ENCODE peak calls at places on chromosomes 11 and 22, in seven cellular contexts. W is GM23338, J is HCT116, N is transverse colon, C is prostate gland, K is sigmoid colon, O is stomach. I is an unnamed sample.
A peak's percentile ranks its signal among the peaks of the same experiment; 100 is the strongest.

GRCh38 chr22:26428515-26429457 is at the start of gene ASPHD2:
- DNase-seq in W (peak; percentile 84), J (no peak), N (peak; percentile 69), C (peak; percentile 48), K (peak; percentile 73), O (peak; percentile 73), I (peak; percentile 65)

GRCh38 chr11:26944866-26945664 is 48.8 kb upstream of the FIBIN start:
- DNase-seq in W (no peak), J (no peak), N (no peak), C (no peak), K (no peak), O (no peak), I (no peak)

GRCh38 chr11:9827700-9828099 is 163.8 kb downstream of the SWAP70 start:
- DNase-seq in W (no peak), J (no peak), N (no peak), C (no peak), K (no peak), O (no peak), I (no peak)

GRCh38 chr11:46296520-46297448 is 19.3 kb downstream of the CREB3L1 start:
- DNase-seq in W (peak; percentile 98), J (no peak), N (no peak), C (no peak), K (peak; percentile 83), O (no peak), I (no peak)

GRCh38 chr11:62588966-62589637 is 2.2 kb downstream of the TUT1 start:
- DNase-seq in W (peak; percentile 55), J (no peak), N (no peak), C (no peak), K (no peak), O (no peak), I (no peak)

GRCh38 chr11:126083829-126084607 is 21.4 kb upstream of the CDON start:
- DNase-seq in W (no peak), J (no peak), N (no peak), C (no peak), K (no peak), O (no peak), I (no peak)

GRCh38 chr11:60915250-60915914 is 1.4 kb downstream of the TMEM109 start:
- DNase-seq in W (peak; percentile 85), J (peak; percentile 41), N (peak; percentile 79), C (peak; percentile 77), K (peak; percentile 75), O (peak; percentile 77), I (peak; percentile 41)

GRCh38 chr11:62459080-62459479 is 40.2 kb downstream of the SCGB1A1 start:
- DNase-seq in W (no peak), J (no peak), N (no peak), C (no peak), K (no peak), O (no peak), I (no peak)

GRCh38 chr11:34065505-34066203 is 14.1 kb downstream of the CAPRIN1 start:
- DNase-seq in W (peak; percentile 62), J (no peak), N (no peak), C (no peak), K (no peak), O (no peak), I (no peak)

GRCh38 chr11:118673361-118674093 is 5.9 kb downstream of the TREH start:
- DNase-seq in W (no peak), J (no peak), N (no peak), C (no peak), K (no peak), O (no peak), I (no peak)

GRCh38 chr22:23912293-23912903 is 18.2 kb downstream of the MIF start:
- DNase-seq in W (no peak), J (no peak), N (no peak), C (no peak), K (no peak), O (no peak), I (no peak)

GRCh38 chr22:40176921-40177737 is 596 bp upstream of the TNRC6B start:
- DNase-seq in W (peak; percentile 79), J (no peak), N (peak; percentile 55), C (peak; percentile 69), K (no peak), O (peak; percentile 32), I (peak; percentile 57)

GRCh38 chr11:124113890-124114289 is 1.4 kb upstream of the VWA5A start:
- DNase-seq in W (no peak), J (no peak), N (peak; percentile 63), C (no peak), K (no peak), O (no peak), I (no peak)

GRCh38 chr22:29879738-29880137 is 3.2 kb upstream of the MTMR3 start:
- DNase-seq in W (peak; percentile 47), J (peak; percentile 10), N (no peak), C (no peak), K (no peak), O (no peak), I (no peak)

GRCh38 chr11:114762437-114762836 is 84.1 kb downstream of the NXPE2 start:
- DNase-seq in W (peak; percentile 83), J (no peak), N (peak; percentile 86), C (peak; percentile 51), K (peak; percentile 80), O (peak; percentile 48), I (no peak)

GRCh38 chr11:60951909-60952741 is at the start of gene SLC15A3:
- DNase-seq in W (peak; percentile 82), J (no peak), N (peak; percentile 72), C (no peak), K (peak; percentile 87), O (peak; percentile 60), I (peak; percentile 58)

GRCh38 chr11:110176366-110177056 is 83.3 kb downstream of the ZC3H12C start:
- DNase-seq in W (no peak), J (no peak), N (no peak), C (no peak), K (no peak), O (no peak), I (no peak)

GRCh38 chr11:116642902-116643301 is 129.9 kb downstream of the BUD13 start:
- DNase-seq in W (no peak), J (no peak), N (no peak), C (no peak), K (no peak), O (no peak), I (no peak)

GRCh38 chr11:34988294-34989255 is 72.2 kb downstream of the PDHX start:
- DNase-seq in W (no peak), J (no peak), N (no peak), C (no peak), K (no peak), O (no peak), I (peak; percentile 22)

GRCh38 chr11:111978028-111978771 is 41.1 kb downstream of the DIXDC1 start:
- DNase-seq in W (peak; percentile 92), J (no peak), N (peak; percentile 37), C (peak; percentile 85), K (peak; percentile 90), O (no peak), I (no peak)

GRCh38 chr11:130785376-130786110 is 130.7 kb downstream of the SNX19 start:
- DNase-seq in W (peak; percentile 68), J (no peak), N (no peak), C (no peak), K (no peak), O (no peak), I (no peak)

GRCh38 chr11:28860898-28861297 is 752.7 kb downstream of the METTL15 start:
- DNase-seq in W (no peak), J (peak; percentile 13), N (no peak), C (no peak), K (no peak), O (no peak), I (no peak)

GRCh38 chr11:116657842-116658825 is 114.7 kb downstream of the BUD13 start:
- DNase-seq in W (no peak), J (no peak), N (no peak), C (no peak), K (no peak), O (no peak), I (peak; percentile 5)

GRCh38 chr11:76637491-76638266 is 32.9 kb downstream of the LRRC32 start:
- DNase-seq in W (no peak), J (no peak), N (peak; percentile 32), C (no peak), K (peak; percentile 74), O (no peak), I (peak; percentile 70)

GRCh38 chr11:61742391-61742790 is 10.0 kb upstream of the MYRF start:
- DNase-seq in W (no peak), J (no peak), N (peak; percentile 41), C (no peak), K (no peak), O (no peak), I (peak; percentile 61)

GRCh38 chr11:95829580-95830259 is 39.4 kb downstream of the CEP57 start:
- DNase-seq in W (no peak), J (no peak), N (no peak), C (no peak), K (no peak), O (no peak), I (no peak)

GRCh38 chr11:133968300-133968699 is 11.5 kb upstream of the IGSF9B start:
- DNase-seq in W (peak; percentile 69), J (no peak), N (no peak), C (no peak), K (no peak), O (no peak), I (no peak)

GRCh38 chr11:35579557-35580396 is 38.5 kb upstream of the FJX1 start:
- DNase-seq in W (no peak), J (peak; percentile 46), N (no peak), C (no peak), K (no peak), O (no peak), I (peak; percentile 40)

GRCh38 chr11:58177409-58178054 is 11.3 kb upstream of the OR9Q2 start:
- DNase-seq in W (no peak), J (no peak), N (no peak), C (no peak), K (no peak), O (no peak), I (no peak)

GRCh38 chr11:58178444-58178843 is 10.4 kb upstream of the OR9Q2 start:
- DNase-seq in W (no peak), J (no peak), N (no peak), C (no peak), K (no peak), O (no peak), I (no peak)

GRCh38 chr11:58179648-58180047 is 9.2 kb upstream of the OR9Q2 start:
- DNase-seq in W (no peak), J (no peak), N (no peak), C (no peak), K (no peak), O (no peak), I (no peak)
- TF ChIP-seq POLR2AphosphoS5 in W (no peak), J (no peak), N (no peak), C (no peak), K (no peak), O (no peak), I (no peak)

GRCh38 chr11:12838463-12839120 is 164.4 kb downstream of the TEAD1 start:
- DNase-seq in W (no peak), J (no peak), N (no peak), C (peak; percentile 72), K (no peak), O (no peak), I (no peak)
- H3K4me3 ChIP-seq in W (no peak overlapping the region), J (no peak overlapping the region), N (no peak overlapping the region), C (no peak overlapping the region), K (no peak overlapping the region), O (no peak overlapping the region), I (no peak overlapping the region)

GRCh38 chr11:70270104-70270876 is at the start of gene PPFIA1:
- DNase-seq in W (peak; percentile 97), J (peak; percentile 91), N (peak; percentile 97), C (peak; percentile 96), K (peak; percentile 97), O (peak; percentile 97), I (peak; percentile 91)
- TF ChIP-seq POLR2AphosphoS5 in W (peak; percentile 85), J (peak; percentile 94), N (peak; percentile 89), C (peak; percentile 78), K (peak; percentile 81), O (peak; percentile 86), I (peak; percentile 25)

GRCh38 chr11:104917259-104918112 is 19.2 kb upstream of the CASP12 start:
- DNase-seq in W (no peak), J (no peak), N (no peak), C (no peak), K (no peak), O (no peak), I (no peak)
- H3K4me3 ChIP-seq in W (no peak overlapping the region), J (no peak overlapping the region), N (peak overlapping the region; percentile 48), C (peak overlapping the region; percentile 22), K (peak overlapping the region; percentile 11), O (peak overlapping the region; percentile 37), I (no peak overlapping the region)

I was measured in HL-60.